ENCODE peak calls at places on chromosome 4, in ten cellular contexts. W is kidney glomerular epithelial cell, O is midbrain, F is stromal cell of bone marrow, R is GM12878, Z is AG08395, E is GM13977, U is dorsolateral prefrontal cortex, A is CD14-positive monocyte, M is AG08396. J is an unnamed sample.

GRCh38 chr4:183563874-183564273 is 59.0 kb downstream of the ING2 start:
- DNase-seq in W (no peak), O (peak), F (peak), R (no peak), Z (no peak), E (no peak), U (no peak), A (no peak), M (no peak), J (no peak)

GRCh38 chr4:60042941-60043340 is 1157.2 kb upstream of the ADGRL3 start:
- DNase-seq in W (no peak), O (no peak), F (no peak), R (no peak), Z (no peak), E (no peak), U (no peak), A (no peak), M (no peak), J (no peak)

GRCh38 chr4:71113294-71113693 is 119.8 kb downstream of the DCK start:
- DNase-seq in W (no peak), O (no peak), F (no peak), R (no peak), Z (no peak), E (no peak), U (no peak), A (no peak), M (no peak), J (no peak)

GRCh38 chr4:54626113-54626512 is 31.6 kb upstream of the KIT start:
- DNase-seq in W (no peak), O (no peak), F (no peak), R (no peak), Z (no peak), E (no peak), U (no peak), A (no peak), M (no peak), J (no peak)

GRCh38 chr4:165152527-165152926 is 39.9 kb upstream of the TMEM192 start:
- DNase-seq in W (no peak), O (no peak), F (peak), R (no peak), Z (no peak), E (no peak), U (no peak), A (no peak), M (no peak), J (no peak)

GRCh38 chr4:156390599-156391296 is 437.1 kb upstream of the CTSO start:
- DNase-seq in W (no peak), O (no peak), F (peak), R (no peak), Z (peak), E (no peak), U (no peak), A (no peak), M (no peak), J (no peak)

GRCh38 chr4:40750461-40751258 is 905 bp downstream of the NSUN7 start:
- DNase-seq in W (peak), O (no peak), F (no peak), R (no peak), Z (no peak), E (no peak), U (no peak), A (no peak), M (no peak), J (no peak)

GRCh38 chr4:146647615-146648383 is 9.1 kb downstream of the POU4F2 start:
- DNase-seq in W (no peak), O (no peak), F (no peak), R (no peak), Z (no peak), E (no peak), U (no peak), A (no peak), M (no peak), J (no peak)

GRCh38 chr4:67725981-67726380 is 25.0 kb upstream of the UBA6 start:
- DNase-seq in W (no peak), O (no peak), F (no peak), R (no peak), Z (no peak), E (no peak), U (no peak), A (no peak), M (no peak), J (no peak)

J was measured in memory B cell.